ENCODE peak calls at places on chromosome 6, in eight cellular contexts. M, E, C, Z, L, X, I and A are unnamed samples.
A peak's percentile ranks its signal among the peaks of the same experiment; 100 is the strongest.

GRCh38 chr6:102126488-102126887 is 733.0 kb downstream of the GRIK2 start:
- DNase-seq in M (no peak), E (no peak), C (no peak), Z (no peak), L (no peak), X (no peak), I (no peak), A (no peak)

GRCh38 chr6:117206522-117206921 is 58.8 kb upstream of the VGLL2 start:
- DNase-seq in M (no peak), E (no peak), C (no peak), Z (no peak), L (no peak), X (no peak), I (no peak), A (no peak)

GRCh38 chr6:64013061-64013410 is 377.4 kb downstream of the PHF3 start:
- DNase-seq in M (no peak), E (no peak), C (no peak), Z (no peak), L (no peak), X (no peak), I (no peak), A (no peak)

GRCh38 chr6:168247456-168248147 is 72.0 kb downstream of the DACT2 start:
- DNase-seq in M (no peak), E (no peak), C (no peak), Z (no peak), L (no peak), X (no peak), I (peak; percentile 68), A (no peak)

GRCh38 chr6:16898640-16899428 is 137.6 kb upstream of the ATXN1 start:
- DNase-seq in M (no peak), E (no peak), C (no peak), Z (no peak), L (no peak), X (no peak), I (no peak), A (no peak)

GRCh38 chr6:168348186-168348585 is 28.6 kb upstream of the DACT2 start:
- DNase-seq in M (no peak), E (no peak), C (no peak), Z (no peak), L (no peak), X (no peak), I (no peak), A (no peak)

GRCh38 chr6:21227486-21227885 is 366.1 kb upstream of the SOX4 start:
- DNase-seq in M (no peak), E (no peak), C (no peak), Z (no peak), L (peak; percentile 54), X (no peak), I (no peak), A (no peak)

GRCh38 chr6:149834513-149835481 is 29.4 kb downstream of the LRP11 start:
- DNase-seq in M (no peak), E (no peak), C (no peak), Z (no peak), L (peak; percentile 79), X (no peak), I (peak; percentile 61), A (no peak)

GRCh38 chr6:128518531-128519131 is 1.8 kb downstream of the PTPRK start:
- DNase-seq in M (no peak), E (no peak), C (no peak), Z (no peak), L (no peak), X (no peak), I (no peak), A (no peak)

GRCh38 chr6:147207351-147207750 is 3.1 kb downstream of the STXBP5 start:
- DNase-seq in M (no peak), E (no peak), C (no peak), Z (no peak), L (no peak), X (no peak), I (no peak), A (no peak)

GRCh38 chr6:145233955-145234354 is 501.4 kb downstream of the EPM2A start:
- DNase-seq in M (no peak), E (no peak), C (no peak), Z (no peak), L (peak; percentile 20), X (no peak), I (no peak), A (no peak)

GRCh38 chr6:38391206-38391908 is 248.4 kb downstream of the BTBD9 start:
- DNase-seq in M (no peak), E (no peak), C (no peak), Z (no peak), L (peak; percentile 55), X (no peak), I (no peak), A (no peak)

GRCh38 chr6:48472121-48472520 is 361.1 kb upstream of the PTCHD4 start:
- DNase-seq in M (no peak), E (no peak), C (no peak), Z (no peak), L (no peak), X (no peak), I (no peak), A (no peak)

GRCh38 chr6:17962436-17963031 is 24.9 kb downstream of the KIF13A start:
- DNase-seq in M (peak; percentile 91), E (peak; percentile 91), C (no peak), Z (peak; percentile 83), L (peak; percentile 96), X (peak; percentile 72), I (no peak), A (peak; percentile 43)

GRCh38 chr6:37791156-37791919 is 28.2 kb upstream of the ZFAND3 start:
- DNase-seq in M (peak; percentile 93), E (peak; percentile 95), C (peak; percentile 83), Z (peak; percentile 91), L (peak; percentile 98), X (peak; percentile 95), I (peak; percentile 88), A (peak; percentile 95)

GRCh38 chr6:87904041-87904440 is 143.6 kb upstream of the SPACA1 start:
- DNase-seq in M (no peak), E (no peak), C (no peak), Z (no peak), L (no peak), X (no peak), I (no peak), A (no peak)

GRCh38 chr6:152552616-152553209 is 84.4 kb downstream of the SYNE1 start:
- DNase-seq in M (peak; percentile 37), E (peak; percentile 64), C (no peak), Z (peak; percentile 57), L (peak; percentile 77), X (peak; percentile 68), I (peak; percentile 71), A (peak; percentile 52)

GRCh38 chr6:3577517-3577916 is 120.7 kb upstream of the SLC22A23 start:
- DNase-seq in M (no peak), E (no peak), C (no peak), Z (no peak), L (no peak), X (no peak), I (no peak), A (no peak)

GRCh38 chr6:46014054-46014453 is 1.6 kb downstream of the CLIC5 start:
- DNase-seq in M (no peak), E (no peak), C (no peak), Z (no peak), L (no peak), X (no peak), I (no peak), A (no peak)

DNA sequence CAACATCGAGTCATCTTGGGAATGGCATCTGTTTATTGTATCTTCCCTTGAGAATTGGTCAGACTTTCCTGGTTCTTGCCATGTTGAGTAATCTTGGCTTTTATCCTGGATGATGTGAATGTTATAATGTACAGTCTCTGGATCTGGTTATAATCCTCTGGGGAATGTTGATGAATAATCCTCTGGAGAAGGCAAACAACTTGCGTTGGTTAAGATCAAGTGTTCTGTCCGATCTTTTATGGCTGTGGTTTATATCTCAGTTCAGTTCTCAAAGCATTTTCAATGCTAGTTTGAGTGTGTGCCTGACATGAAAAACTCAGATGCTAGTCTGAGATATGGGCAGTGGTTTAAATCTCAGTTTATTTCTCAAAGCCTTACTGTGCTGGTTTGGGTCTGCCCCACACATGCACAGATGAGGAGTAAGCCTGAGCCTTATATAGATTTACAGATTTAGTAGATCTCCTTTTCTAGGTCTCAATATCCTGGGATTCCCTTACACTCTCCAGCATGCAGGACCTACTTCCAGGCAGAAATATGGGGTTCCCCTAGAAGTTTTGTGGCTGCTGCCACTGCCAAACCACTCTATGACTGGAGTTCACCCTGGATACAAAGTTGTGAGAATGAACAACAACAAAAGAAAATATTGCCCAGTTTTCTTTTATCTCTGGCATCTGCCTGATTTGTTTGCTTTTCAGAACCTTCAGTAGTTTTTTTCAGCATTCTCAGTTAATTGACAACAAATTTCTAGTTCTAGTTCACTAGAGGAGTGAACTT is 191.8 kb upstream of the MAN1A1 start:
- DNase-seq in M (peak; percentile 98), E (no peak), C (no peak), Z (no peak), L (peak; percentile 100), X (no peak), I (no peak), A (no peak)
- H3K27ac ChIP-seq in M (peak overlapping the region; percentile 94), E (no peak overlapping the region), C (no peak overlapping the region), Z (no peak overlapping the region), L (peak overlapping the region; percentile 85), X (peak overlapping the region; percentile 8), I (peak overlapping the region; percentile 34), A (no peak overlapping the region)

GRCh38 chr6:112282217-112282616 is 27.9 kb upstream of the LAMA4 start:
- DNase-seq in M (peak; percentile 82), E (peak; percentile 75), C (no peak), Z (peak; percentile 64), L (peak; percentile 97), X (peak; percentile 73), I (no peak), A (peak; percentile 74)
- TF ChIP-seq CTCF in M (peak; percentile 51), E (peak; percentile 80), C (peak; percentile 45), Z (peak; percentile 71), L (peak; percentile 54), X (peak; percentile 44), I (no peak), A (no peak)

GRCh38 chr6:118718903-118719302 is 67.5 kb upstream of the CEP85L start:
- DNase-seq in M (no peak), E (no peak), C (no peak), Z (no peak), L (no peak), X (no peak), I (no peak), A (no peak)
- H3K27ac ChIP-seq in M (no peak overlapping the region), E (no peak overlapping the region), C (no peak overlapping the region), Z (no peak overlapping the region), L (no peak overlapping the region), X (no peak overlapping the region), I (no peak overlapping the region), A (no peak overlapping the region)

GRCh38 chr6:71421611-71422010 is 133.0 kb downstream of the OGFRL1 start:
- DNase-seq in M (no peak), E (no peak), C (no peak), Z (no peak), L (no peak), X (no peak), I (no peak), A (no peak)

GRCh38 chr6:71420693-71421328 is 132.2 kb downstream of the OGFRL1 start:
- DNase-seq in M (peak; percentile 84), E (peak; percentile 98), C (peak; percentile 86), Z (peak; percentile 96), L (peak; percentile 94), X (peak; percentile 98), I (peak; percentile 95), A (peak; percentile 95)

GRCh38 chr6:71419217-71419953 is 130.8 kb downstream of the OGFRL1 start:
- DNase-seq in M (no peak), E (no peak), C (no peak), Z (peak; percentile 26), L (peak; percentile 19), X (peak; percentile 61), I (no peak), A (no peak)

GRCh38 chr6:71414486-71414885 is 125.9 kb downstream of the OGFRL1 start:
- DNase-seq in M (no peak), E (no peak), C (no peak), Z (no peak), L (no peak), X (no peak), I (no peak), A (no peak)

GRCh38 chr6:71419954-71420692 is 131.5 kb downstream of the OGFRL1 start:
- DNase-seq in M (no peak), E (peak; percentile 62), C (no peak), Z (peak; percentile 72), L (peak; percentile 35), X (peak; percentile 80), I (peak; percentile 61), A (peak; percentile 36)
- TF ChIP-seq CTCF in M (no peak), E (peak; percentile 59), C (peak; percentile 44), Z (peak; percentile 63), L (peak; percentile 28), X (peak; percentile 42), I (no peak), A (peak; percentile 50)